ENCODE peak calls at places on chromosomes 7 and 10, in nine cellular contexts. One of them, this sample, is unnamed.

GRCh38 chr7:99835189-99835588 is 7.4 kb downstream of the CYP3A43 start:
- DNase-seq in uterus: no peak
- DNase-seq in psoas muscle: no peak
- DNase-seq in HCT116: no peak
- DNase-seq in neural progenitor cell: no peak
- DNase-seq in SK-N-SH: no peak
- DNase-seq in heart left ventricle: no peak
- DNase-seq in aorta: no peak
- DNase-seq in brain microvascular endothelial cell: no peak
- DNase-seq in this sample: no peak

GRCh38 chr10:60291354-60291930 is 98.2 kb downstream of the ANK3 start:
- DNase-seq in uterus: no peak
- DNase-seq in psoas muscle: no peak
- DNase-seq in HCT116: no peak
- DNase-seq in neural progenitor cell: no peak
- DNase-seq in SK-N-SH: no peak
- DNase-seq in heart left ventricle: no peak
- DNase-seq in aorta: no peak
- DNase-seq in brain microvascular endothelial cell: peak; percentile 31
- DNase-seq in this sample: no peak

GRCh38 chr10:29595146-29595545 is 39.6 kb downstream of the SVIL start:
- DNase-seq in uterus: no peak
- DNase-seq in psoas muscle: no peak
- DNase-seq in HCT116: no peak
- DNase-seq in neural progenitor cell: no peak
- DNase-seq in SK-N-SH: no peak
- DNase-seq in heart left ventricle: no peak
- DNase-seq in aorta: no peak
- DNase-seq in brain microvascular endothelial cell: no peak
- DNase-seq in this sample: no peak

GRCh38 chr10:46526682-46527038 is 29.8 kb downstream of the GPRIN2 start:
- DNase-seq in uterus: peak; percentile 14
- DNase-seq in psoas muscle: peak; percentile 10
- DNase-seq in HCT116: no peak
- DNase-seq in neural progenitor cell: no peak
- DNase-seq in SK-N-SH: peak; percentile 45
- DNase-seq in heart left ventricle: peak; percentile 53
- DNase-seq in aorta: peak; percentile 44
- DNase-seq in brain microvascular endothelial cell: no peak
- DNase-seq in this sample: no peak

GRCh38 chr7:146709628-146710027 is 593.0 kb downstream of the CNTNAP2 start:
- DNase-seq in uterus: no peak
- DNase-seq in psoas muscle: no peak
- DNase-seq in HCT116: no peak
- DNase-seq in neural progenitor cell: no peak
- DNase-seq in SK-N-SH: no peak
- DNase-seq in heart left ventricle: no peak
- DNase-seq in aorta: no peak
- DNase-seq in brain microvascular endothelial cell: no peak
- DNase-seq in this sample: no peak

GRCh38 chr10:115355162-115355760 is 262.1 kb downstream of the ATRNL1 start:
- DNase-seq in uterus: peak; percentile 25
- DNase-seq in psoas muscle: no peak
- DNase-seq in HCT116: peak; percentile 81
- DNase-seq in neural progenitor cell: peak; percentile 85
- DNase-seq in SK-N-SH: peak; percentile 53
- DNase-seq in heart left ventricle: no peak
- DNase-seq in aorta: no peak
- DNase-seq in brain microvascular endothelial cell: peak; percentile 43
- DNase-seq in this sample: peak; percentile 58

GRCh38 chr10:56547163-56547562 is 186.1 kb upstream of the ZWINT start:
- DNase-seq in uterus: no peak
- DNase-seq in psoas muscle: no peak
- DNase-seq in HCT116: no peak
- DNase-seq in neural progenitor cell: no peak
- DNase-seq in SK-N-SH: peak; percentile 3
- DNase-seq in heart left ventricle: no peak
- DNase-seq in aorta: peak; percentile 37
- DNase-seq in brain microvascular endothelial cell: no peak
- DNase-seq in this sample: no peak

GRCh38 chr7:158849553-158850389 is 6.6 kb upstream of the DYNC2I1 start:
- DNase-seq in uterus: no peak
- DNase-seq in psoas muscle: no peak
- DNase-seq in HCT116: no peak
- DNase-seq in neural progenitor cell: no peak
- DNase-seq in SK-N-SH: no peak
- DNase-seq in heart left ventricle: no peak
- DNase-seq in aorta: no peak
- DNase-seq in brain microvascular endothelial cell: no peak
- DNase-seq in this sample: no peak

GRCh38 chr7:38727184-38727940 is 96.2 kb upstream of the AMPH start:
- DNase-seq in uterus: no peak
- DNase-seq in psoas muscle: no peak
- DNase-seq in HCT116: no peak
- DNase-seq in neural progenitor cell: no peak
- DNase-seq in SK-N-SH: no peak
- DNase-seq in heart left ventricle: no peak
- DNase-seq in aorta: no peak
- DNase-seq in brain microvascular endothelial cell: no peak
- DNase-seq in this sample: no peak

GRCh38 chr7:96637531-96637930 is 72.1 kb downstream of the SEM1 start:
- DNase-seq in uterus: no peak
- DNase-seq in psoas muscle: no peak
- DNase-seq in HCT116: no peak
- DNase-seq in neural progenitor cell: no peak
- DNase-seq in SK-N-SH: no peak
- DNase-seq in heart left ventricle: no peak
- DNase-seq in aorta: no peak
- DNase-seq in brain microvascular endothelial cell: no peak
- DNase-seq in this sample: no peak

DNA sequence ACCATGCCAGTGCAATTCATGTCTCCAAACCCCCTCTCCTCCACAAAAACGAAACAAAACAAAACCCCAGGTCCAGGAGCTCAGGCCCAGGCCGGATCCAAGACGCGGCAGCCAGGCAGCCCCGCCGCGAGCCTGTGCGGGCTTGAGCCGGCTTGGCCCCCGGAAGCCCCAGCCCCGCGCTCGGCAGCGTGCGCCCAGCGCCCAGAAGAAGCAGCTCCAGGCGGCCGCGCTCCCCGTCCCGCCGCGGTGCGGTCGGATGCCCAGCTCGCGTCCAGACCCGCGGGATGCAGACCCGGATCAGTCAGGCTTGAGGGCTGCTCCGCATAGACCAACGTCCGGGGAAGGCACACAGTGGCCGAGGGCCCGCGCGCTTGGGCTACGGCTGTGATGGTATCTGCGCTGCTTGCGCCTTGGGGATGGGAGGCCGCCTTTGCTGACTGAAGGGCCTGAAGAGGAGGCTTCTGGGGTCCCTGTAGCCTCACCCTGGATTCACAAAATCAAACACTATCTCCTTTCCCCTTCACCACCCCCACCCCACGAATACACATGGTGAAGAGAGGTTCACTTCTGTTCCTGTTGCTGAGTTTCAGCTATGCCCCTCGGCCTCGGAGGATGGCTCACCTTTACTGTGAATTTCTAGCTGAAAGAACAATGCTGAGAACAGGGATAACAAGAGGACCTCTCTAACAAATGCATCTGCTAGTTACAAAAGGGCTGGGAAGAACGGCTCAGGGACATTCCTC is 79.9 kb upstream of the EN2 start:
- DNase-seq in uterus: no peak
- DNase-seq in psoas muscle: peak; percentile 51
- DNase-seq in HCT116: no peak
- DNase-seq in neural progenitor cell: peak; percentile 69
- DNase-seq in SK-N-SH: peak; percentile 73
- DNase-seq in heart left ventricle: no peak
- DNase-seq in aorta: peak; percentile 45
- DNase-seq in brain microvascular endothelial cell: no peak
- DNase-seq in this sample: no peak
- H3K27me3 ChIP-seq in uterus: peaks cover 31% of the 10 kb centered on the region
- H3K27me3 ChIP-seq in psoas muscle: peaks cover 4% of the 10 kb centered on the region
- H3K27me3 ChIP-seq in HCT116: peaks cover 27% of the 10 kb centered on the region
- H3K27me3 ChIP-seq in neural progenitor cell: peaks cover 100% of the 10 kb centered on the region
- H3K27me3 ChIP-seq in SK-N-SH: peaks cover 100% of the 10 kb centered on the region
- H3K27me3 ChIP-seq in heart left ventricle: peaks cover 100% of the 10 kb centered on the region
- H3K27me3 ChIP-seq in aorta: no peaks in the 10 kb centered on the region
- H3K27me3 ChIP-seq in brain microvascular endothelial cell: peaks cover 100% of the 10 kb centered on the region
- H3K27me3 ChIP-seq in this sample: peaks cover 70% of the 10 kb centered on the region

GRCh38 chr7:2644514-2645273 is 12.9 kb downstream of the TTYH3 start:
- DNase-seq in uterus: peak; percentile 28
- DNase-seq in psoas muscle: no peak
- DNase-seq in HCT116: no peak
- DNase-seq in neural progenitor cell: no peak
- DNase-seq in SK-N-SH: peak; percentile 74
- DNase-seq in heart left ventricle: peak; percentile 76
- DNase-seq in aorta: peak; percentile 43
- DNase-seq in brain microvascular endothelial cell: no peak
- DNase-seq in this sample: no peak

GRCh38 chr7:2646336-2646679 is 14.5 kb downstream of the TTYH3 start:
- DNase-seq in uterus: no peak
- DNase-seq in psoas muscle: no peak
- DNase-seq in HCT116: no peak
- DNase-seq in neural progenitor cell: no peak
- DNase-seq in SK-N-SH: no peak
- DNase-seq in heart left ventricle: no peak
- DNase-seq in aorta: no peak
- DNase-seq in brain microvascular endothelial cell: no peak
- DNase-seq in this sample: no peak

GRCh38 chr7:2645274-2645868 is 13.6 kb downstream of the TTYH3 start:
- DNase-seq in uterus: no peak
- DNase-seq in psoas muscle: no peak
- DNase-seq in HCT116: no peak
- DNase-seq in neural progenitor cell: no peak
- DNase-seq in SK-N-SH: peak; percentile 93
- DNase-seq in heart left ventricle: peak; percentile 68
- DNase-seq in aorta: peak; percentile 57
- DNase-seq in brain microvascular endothelial cell: peak; percentile 15
- DNase-seq in this sample: no peak

GRCh38 chr7:2647594-2648172 is 15.9 kb downstream of the TTYH3 start:
- DNase-seq in uterus: no peak
- DNase-seq in psoas muscle: no peak
- DNase-seq in HCT116: no peak
- DNase-seq in neural progenitor cell: no peak
- DNase-seq in SK-N-SH: no peak
- DNase-seq in heart left ventricle: no peak
- DNase-seq in aorta: no peak
- DNase-seq in brain microvascular endothelial cell: no peak
- DNase-seq in this sample: no peak

GRCh38 chr7:2646680-2647571 is 15.1 kb downstream of the TTYH3 start:
- DNase-seq in uterus: no peak
- DNase-seq in psoas muscle: no peak
- DNase-seq in HCT116: peak; percentile 34
- DNase-seq in neural progenitor cell: peak; percentile 37
- DNase-seq in SK-N-SH: peak; percentile 81
- DNase-seq in heart left ventricle: peak; percentile 55
- DNase-seq in aorta: no peak
- DNase-seq in brain microvascular endothelial cell: no peak
- DNase-seq in this sample: no peak
- H3K4me3 ChIP-seq in uterus: no peak overlapping the region
- H3K4me3 ChIP-seq in psoas muscle: no peak overlapping the region
- H3K4me3 ChIP-seq in HCT116: peak overlapping the region; percentile 40
- H3K4me3 ChIP-seq in neural progenitor cell: no peak overlapping the region
- H3K4me3 ChIP-seq in SK-N-SH: no peak overlapping the region
- H3K4me3 ChIP-seq in heart left ventricle: no peak overlapping the region
- H3K4me3 ChIP-seq in aorta: no peak overlapping the region
- H3K4me3 ChIP-seq in brain microvascular endothelial cell: no peak overlapping the region
- H3K4me3 ChIP-seq in this sample: no peak overlapping the region

GRCh38 chr10:132701846-132702190 is 84.1 kb downstream of the NKX6-2 start:
- DNase-seq in uterus: no peak
- DNase-seq in psoas muscle: no peak
- DNase-seq in HCT116: no peak
- DNase-seq in neural progenitor cell: no peak
- DNase-seq in SK-N-SH: no peak
- DNase-seq in heart left ventricle: no peak
- DNase-seq in aorta: no peak
- DNase-seq in brain microvascular endothelial cell: no peak
- DNase-seq in this sample: no peak

GRCh38 chr10:132704008-132704814 is 81.7 kb downstream of the NKX6-2 start:
- DNase-seq in uterus: no peak
- DNase-seq in psoas muscle: no peak
- DNase-seq in HCT116: no peak
- DNase-seq in neural progenitor cell: no peak
- DNase-seq in SK-N-SH: no peak
- DNase-seq in heart left ventricle: peak; percentile 38
- DNase-seq in aorta: peak; percentile 39
- DNase-seq in brain microvascular endothelial cell: no peak
- DNase-seq in this sample: no peak

GRCh38 chr10:132702601-132703304 is 83.2 kb downstream of the NKX6-2 start:
- DNase-seq in uterus: no peak
- DNase-seq in psoas muscle: no peak
- DNase-seq in HCT116: no peak
- DNase-seq in neural progenitor cell: no peak
- DNase-seq in SK-N-SH: no peak
- DNase-seq in heart left ventricle: peak; percentile 48
- DNase-seq in aorta: peak; percentile 39
- DNase-seq in brain microvascular endothelial cell: no peak
- DNase-seq in this sample: no peak

GRCh38 chr10:132705173-132705572 is 80.8 kb downstream of the NKX6-2 start:
- DNase-seq in uterus: no peak
- DNase-seq in psoas muscle: no peak
- DNase-seq in HCT116: no peak
- DNase-seq in neural progenitor cell: no peak
- DNase-seq in SK-N-SH: no peak
- DNase-seq in heart left ventricle: peak; percentile 59
- DNase-seq in aorta: peak; percentile 47
- DNase-seq in brain microvascular endothelial cell: no peak
- DNase-seq in this sample: no peak

DNA sequence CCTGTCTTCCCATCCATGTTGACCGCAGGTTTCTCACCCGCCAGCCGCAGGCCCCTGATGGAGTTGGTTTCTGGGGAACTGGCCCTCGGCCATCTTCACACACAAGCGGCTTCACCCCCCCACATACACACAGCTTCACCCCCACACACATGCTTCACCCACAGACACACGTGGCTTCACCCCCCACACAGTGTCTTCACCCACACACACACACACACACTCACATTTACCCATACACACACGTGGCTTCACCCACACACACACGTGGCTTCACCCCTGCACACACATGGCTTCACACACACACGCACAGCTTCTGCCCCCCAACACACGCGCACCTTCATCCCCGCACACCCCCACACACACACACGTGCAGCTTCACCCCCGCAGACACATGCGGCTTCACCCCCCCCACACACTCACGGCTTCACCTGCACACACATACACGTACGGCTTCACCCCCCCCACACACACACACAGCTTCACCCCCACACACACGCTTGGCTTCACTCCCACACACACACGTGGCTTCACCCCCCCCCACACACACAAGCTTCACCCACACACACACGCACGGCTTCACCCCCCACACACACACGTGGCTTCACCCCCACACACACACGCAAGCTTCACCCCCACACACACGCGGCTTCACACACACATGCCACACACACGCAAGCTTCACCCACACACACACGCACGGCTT is 82.5 kb downstream of the NKX6-2 start:
- DNase-seq in uterus: no peak
- DNase-seq in psoas muscle: no peak
- DNase-seq in HCT116: no peak
- DNase-seq in neural progenitor cell: no peak
- DNase-seq in SK-N-SH: no peak
- DNase-seq in heart left ventricle: peak; percentile 30
- DNase-seq in aorta: peak; percentile 26
- DNase-seq in brain microvascular endothelial cell: no peak
- DNase-seq in this sample: no peak
- H3K36me3 ChIP-seq in uterus: no peaks in the 10 kb centered on the region
- H3K36me3 ChIP-seq in psoas muscle: no peaks in the 10 kb centered on the region
- H3K36me3 ChIP-seq in HCT116: no peaks in the 10 kb centered on the region
- H3K36me3 ChIP-seq in neural progenitor cell: no peaks in the 10 kb centered on the region
- H3K36me3 ChIP-seq in SK-N-SH: peaks cover 4% of the 10 kb centered on the region
- H3K36me3 ChIP-seq in heart left ventricle: peaks cover 8% of the 10 kb centered on the region
- H3K36me3 ChIP-seq in aorta: no peaks in the 10 kb centered on the region
- H3K36me3 ChIP-seq in brain microvascular endothelial cell: peaks cover 8% of the 10 kb centered on the region
- H3K36me3 ChIP-seq in this sample: no peaks in the 10 kb centered on the region

GRCh38 chr10:44195120-44196007 is 189.5 kb downstream of the CXCL12 start:
- DNase-seq in uterus: peak; percentile 68
- DNase-seq in psoas muscle: peak; percentile 74
- DNase-seq in HCT116: no peak
- DNase-seq in neural progenitor cell: no peak
- DNase-seq in SK-N-SH: no peak
- DNase-seq in heart left ventricle: peak; percentile 74
- DNase-seq in aorta: peak; percentile 90
- DNase-seq in brain microvascular endothelial cell: peak; percentile 92
- DNase-seq in this sample: no peak
- H3K27me3 ChIP-seq in uterus: no peaks in the 10 kb centered on the region
- H3K27me3 ChIP-seq in psoas muscle: no peaks in the 10 kb centered on the region
- H3K27me3 ChIP-seq in HCT116: peaks cover 11% of the 10 kb centered on the region
- H3K27me3 ChIP-seq in neural progenitor cell: no peaks in the 10 kb centered on the region
- H3K27me3 ChIP-seq in SK-N-SH: no peaks in the 10 kb centered on the region
- H3K27me3 ChIP-seq in heart left ventricle: no peaks in the 10 kb centered on the region
- H3K27me3 ChIP-seq in aorta: no peaks in the 10 kb centered on the region
- H3K27me3 ChIP-seq in brain microvascular endothelial cell: peaks cover 4% of the 10 kb centered on the region
- H3K27me3 ChIP-seq in this sample: no peaks in the 10 kb centered on the region

This sample was measured in HAP-1.